ENCODE peak calls at places on chromosomes 12 and 14, in six cellular contexts. K is K562; C is CD4-positive, CD25-positive, alpha-beta regulatory T cell; N is tibial artery; V is CD8-positive, alpha-beta memory T cell; P is mesendoderm. U is an unnamed sample.

GRCh38 chr12:54294914-54295566 is 5.8 kb downstream of the NFE2 start:
- DNase-seq in K (no peak), P (no peak), N (no peak), C (no peak), V (no peak), U (no peak)

GRCh38 chr14:99479903-99480855 is 480 bp downstream of the SETD3 start:
- DNase-seq in C (peak; percentile 41), P (peak; percentile 69), K (peak; percentile 15), V (peak; percentile 16), N (peak; percentile 85), U (peak; percentile 61)

GRCh38 chr14:60079723-60080122 is 12.0 kb upstream of the PCNX4 start:
- DNase-seq in K (no peak), V (no peak), C (no peak), N (no peak), P (no peak), U (no peak)

GRCh38 chr14:84657866-84658385 is 872.0 kb upstream of the FLRT2 start:
- DNase-seq in P (peak; percentile 20), C (no peak), K (no peak), V (no peak), N (no peak), U (no peak)

GRCh38 chr14:21882226-21882625 is 208.6 kb upstream of the OR4E1 start:
- DNase-seq in P (no peak), N (no peak), V (no peak), K (no peak), C (no peak), U (no peak)

GRCh38 chr12:27843714-27844245 is 63.7 kb upstream of the MANSC4 start:
- DNase-seq in V (no peak), C (no peak), P (peak; percentile 13), K (peak; percentile 23), N (no peak), U (no peak)

GRCh38 chr14:97730706-97731105 is 933.5 kb downstream of the VRK1 start:
- DNase-seq in C (peak; percentile 22), V (no peak), P (no peak), N (no peak), K (no peak), U (no peak)

GRCh38 chr14:30620178-30620577 is 1.9 kb upstream of the SCFD1 start:
- DNase-seq in K (no peak), C (peak; percentile 34), N (no peak), P (no peak), V (no peak), U (no peak)

DNA sequence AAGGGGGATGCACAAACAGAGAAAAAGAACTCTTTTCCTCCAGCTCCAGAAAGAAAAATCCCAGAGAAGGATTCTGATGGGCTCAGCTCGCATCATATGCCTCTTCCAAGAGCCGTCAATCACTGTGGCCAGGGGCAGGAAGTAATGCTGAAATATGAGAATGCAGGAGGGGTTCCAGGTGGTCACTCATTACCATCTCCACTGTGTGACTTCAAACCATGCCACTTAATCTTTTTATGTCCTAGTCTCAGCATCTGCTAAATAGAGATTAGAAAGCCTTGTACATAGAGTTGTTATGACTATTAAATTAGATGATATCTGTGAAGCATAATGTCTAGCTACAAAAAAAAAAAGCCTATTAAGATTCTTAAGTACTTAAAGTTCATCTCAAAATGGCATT is 65.6 kb upstream of the FICD start:
- DNase-seq in C (no peak), N (no peak), V (no peak), K (no peak), P (peak; percentile 13), U (no peak)
- H3K27me3 ChIP-seq in C (peaks cover 6% of the 10 kb centered on the region), N (no peaks in the 10 kb centered on the region), V (no peaks in the 10 kb centered on the region), K (peaks cover 6% of the 10 kb centered on the region), P (no peaks in the 10 kb centered on the region), U (peaks cover 25% of the 10 kb centered on the region)

DNA sequence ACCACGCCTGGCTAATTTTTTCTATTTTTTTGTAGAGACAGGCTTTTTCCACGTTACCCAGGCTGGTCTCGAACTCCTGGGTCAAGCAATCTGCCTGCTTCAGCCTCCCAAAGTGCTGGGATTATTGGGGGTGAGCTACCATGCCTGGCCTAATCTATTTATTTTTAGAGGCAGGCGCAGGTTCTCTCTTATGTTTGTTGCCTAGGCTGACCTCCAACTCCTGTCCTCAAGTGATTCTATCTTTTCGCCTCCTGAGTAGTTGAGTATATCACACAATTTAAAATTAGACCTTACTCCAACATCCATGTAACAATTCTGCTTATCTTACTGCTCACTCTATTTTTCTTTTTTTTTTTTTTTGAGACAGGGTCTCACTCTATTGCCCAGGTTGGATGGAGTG is 6.8 kb upstream of the ACRBP start:
- DNase-seq in N (no peak), C (no peak), K (no peak), V (no peak), P (no peak), U (no peak)
- H3K36me3 ChIP-seq in N (peaks cover 91% of the 10 kb centered on the region), C (peaks cover 67% of the 10 kb centered on the region), K (peaks cover 12% of the 10 kb centered on the region), V (peaks cover 47% of the 10 kb centered on the region), P (peaks cover 4% of the 10 kb centered on the region), U (peaks cover 79% of the 10 kb centered on the region)

GRCh38 chr14:103142031-103142430 is 18.8 kb downstream of the TNFAIP2 start:
- DNase-seq in N (no peak), P (no peak), C (no peak), V (no peak), K (no peak), U (no peak)

GRCh38 chr14:103141117-103141796 is 18.0 kb downstream of the TNFAIP2 start:
- DNase-seq in P (peak; percentile 87), N (no peak), K (peak; percentile 69), C (peak; percentile 26), V (no peak), U (peak; percentile 37)

GRCh38 chr14:103138483-103139370 is 15.5 kb downstream of the TNFAIP2 start:
- DNase-seq in N (peak; percentile 69), K (no peak), V (no peak), P (peak; percentile 63), C (no peak), U (no peak)

GRCh38 chr14:103139371-103140016 is 16.2 kb downstream of the TNFAIP2 start:
- DNase-seq in P (peak; percentile 44), C (no peak), K (no peak), N (no peak), V (no peak), U (no peak)

DNA sequence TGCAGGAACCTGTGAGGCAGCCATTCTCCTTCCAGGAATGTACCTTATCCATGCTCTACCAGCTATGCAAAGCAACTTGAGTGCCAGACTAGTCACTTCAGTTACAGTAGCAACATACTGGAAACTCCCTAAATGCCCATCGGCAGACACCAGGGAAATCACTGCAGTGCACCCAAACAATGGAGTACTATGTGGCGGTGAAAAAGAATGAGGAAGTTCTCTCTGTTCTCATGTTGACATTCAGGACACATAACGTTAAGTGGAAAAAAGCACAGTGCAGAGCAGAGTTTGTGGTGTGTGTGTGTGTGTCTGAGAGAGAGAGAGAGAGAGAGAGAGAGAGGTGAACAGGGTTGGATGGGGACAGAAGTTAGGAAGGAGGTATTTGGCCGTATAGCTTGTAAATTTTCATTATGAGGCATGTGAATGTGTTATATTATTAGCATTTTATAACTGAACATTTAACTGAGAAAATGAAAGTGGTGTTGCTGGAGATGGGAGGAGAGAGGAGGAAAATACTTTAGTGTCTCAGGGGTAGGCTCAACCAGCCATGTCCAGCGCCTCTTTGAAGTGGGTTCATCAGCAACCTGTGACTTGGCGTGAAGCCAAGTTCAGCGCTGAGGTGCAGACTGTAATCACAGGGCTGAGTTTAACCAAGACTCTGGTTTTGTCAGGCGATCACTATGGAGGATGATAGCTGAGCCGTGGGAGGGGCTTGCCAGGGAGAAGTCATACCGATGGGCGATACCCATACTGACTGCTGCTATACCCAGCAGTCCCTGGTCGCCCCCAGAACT is 17.3 kb downstream of the TNFAIP2 start:
- DNase-seq in V (no peak), K (no peak), N (no peak), C (no peak), P (no peak), U (no peak)
- H3K27ac ChIP-seq in V (no peak overlapping the region), K (no peak overlapping the region), N (no peak overlapping the region), C (no peak overlapping the region), P (no peak overlapping the region), U (no peak overlapping the region)

DNA sequence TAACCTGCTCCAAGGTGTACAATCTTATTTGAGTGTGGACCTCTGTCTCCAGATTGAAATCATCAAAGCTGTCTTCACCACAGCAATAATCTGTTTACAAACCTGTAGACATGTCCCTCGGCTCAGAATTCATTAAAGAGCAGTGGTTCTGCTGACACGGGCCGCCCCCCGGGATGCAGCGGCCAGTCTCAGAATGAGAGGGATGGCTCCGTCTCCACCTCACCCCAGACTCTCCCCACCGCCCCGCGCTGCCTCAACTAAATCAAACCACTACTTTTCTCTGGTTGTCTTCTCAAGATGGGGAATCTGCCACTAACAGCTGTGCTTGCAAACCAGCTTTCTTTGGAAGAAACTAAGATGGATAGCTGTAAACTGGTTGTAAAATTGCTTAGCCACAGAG is 56.2 kb downstream of the SLC15A4 start:
- DNase-seq in P (no peak), V (no peak), N (no peak), C (no peak), K (no peak), U (no peak)
- H3K27me3 ChIP-seq in P (no peaks in the 10 kb centered on the region), V (no peaks in the 10 kb centered on the region), N (no peaks in the 10 kb centered on the region), C (no peaks in the 10 kb centered on the region), K (peaks cover 74% of the 10 kb centered on the region), U (no peaks in the 10 kb centered on the region)

U was measured in DND-41.